ENCODE peak calls at places on chromosomes 11 and 22, in ten cellular contexts. A, Z, M, G, U, V, W, C, S and T are unnamed samples.

GRCh38 chr11:61061081-61061826 is 41.0 kb upstream of the CD5 start:
- DNase-seq in A (peak; percentile 83), Z (no peak), M (no peak), G (no peak), U (peak; percentile 67), V (peak; percentile 93), W (peak; percentile 90), C (peak; percentile 68), S (no peak), T (no peak)

GRCh38 chr11:123083623-123084029 is 21.7 kb upstream of the HSPA8 start:
- DNase-seq in A (peak; percentile 82), Z (peak; percentile 65), M (peak; percentile 31), G (peak; percentile 80), U (peak; percentile 97), V (no peak), W (no peak), C (peak; percentile 44), S (peak; percentile 23), T (peak; percentile 35)

GRCh38 chr11:59179121-59179520 is 7.2 kb downstream of the DTX4 start:
- DNase-seq in A (no peak), Z (no peak), M (no peak), G (no peak), U (no peak), V (no peak), W (no peak), C (no peak), S (no peak), T (no peak)

GRCh38 chr11:9688716-9689511 is 25.0 kb downstream of the SWAP70 start:
- DNase-seq in A (peak; percentile 86), Z (no peak), M (no peak), G (no peak), U (peak; percentile 40), V (no peak), W (peak; percentile 78), C (no peak), S (peak; percentile 39), T (no peak)

GRCh38 chr11:17581036-17581731 is 34.1 kb downstream of the OTOG start:
- DNase-seq in A (no peak), Z (no peak), M (no peak), G (no peak), U (no peak), V (no peak), W (no peak), C (no peak), S (no peak), T (no peak)

GRCh38 chr22:17013396-17014100 is 5.5 kb upstream of the GAB4 start:
- DNase-seq in A (no peak), Z (no peak), M (no peak), G (no peak), U (no peak), V (no peak), W (no peak), C (no peak), S (no peak), T (no peak)

GRCh38 chr11:78216571-78217287 is 28.0 kb downstream of the USP35 start:
- DNase-seq in A (no peak), Z (no peak), M (no peak), G (no peak), U (peak; percentile 27), V (no peak), W (no peak), C (no peak), S (no peak), T (no peak)

GRCh38 chr11:112795142-112795815 is 165.9 kb upstream of the NCAM1 start:
- DNase-seq in A (peak; percentile 66), Z (no peak), M (no peak), G (peak; percentile 48), U (peak; percentile 72), V (no peak), W (no peak), C (peak; percentile 2), S (no peak), T (no peak)

GRCh38 chr11:45021692-45022130 is 71.0 kb upstream of the TP53I11 start:
- DNase-seq in A (peak; percentile 69), Z (no peak), M (no peak), G (peak; percentile 89), U (no peak), V (no peak), W (no peak), C (no peak), S (peak; percentile 25), T (no peak)

GRCh38 chr11:47378011-47378835 is at the start of gene SPI1:
- DNase-seq in A (peak; percentile 97), Z (peak; percentile 50), M (no peak), G (peak; percentile 69), U (no peak), V (no peak), W (peak; percentile 82), C (no peak), S (peak; percentile 49), T (no peak)

GRCh38 chr11:118230088-118230487 is 5.3 kb upstream of the JAML start:
- DNase-seq in A (no peak), Z (no peak), M (no peak), G (no peak), U (no peak), V (no peak), W (no peak), C (no peak), S (no peak), T (peak; percentile 35)

GRCh38 chr11:111069076-111069475 is 176.4 kb upstream of the POU2AF2 start:
- DNase-seq in A (no peak), Z (no peak), M (no peak), G (no peak), U (peak; percentile 3), V (no peak), W (no peak), C (no peak), S (no peak), T (no peak)
- TF ChIP-seq CTCF in A (no peak), Z (no peak), M (no peak), G (no peak), U (no peak), V (no peak), W (no peak), C (no peak), S (peak; percentile 52), T (no peak)

DNA sequence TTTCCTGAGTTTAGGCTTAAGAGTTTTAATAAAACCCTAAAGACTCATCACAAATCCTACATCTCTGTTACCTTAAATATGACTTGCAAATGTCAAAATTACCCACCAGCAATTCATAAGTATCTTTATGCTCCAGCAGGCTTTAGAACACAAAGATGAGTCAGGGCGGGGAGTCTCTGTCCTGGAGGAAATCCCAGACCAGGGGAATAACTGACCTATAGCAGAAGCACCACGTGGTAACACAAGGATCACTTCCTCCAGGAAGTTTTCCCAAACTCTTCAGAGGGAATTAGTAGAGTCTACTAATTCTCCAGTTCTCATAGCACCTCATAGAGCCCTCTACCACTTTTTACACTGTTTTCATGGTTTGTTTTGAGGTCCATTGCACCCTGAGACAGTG is 217.0 kb downstream of the NAV2 start:
- DNase-seq in A (no peak), Z (no peak), M (no peak), G (no peak), U (no peak), V (no peak), W (no peak), C (no peak), S (no peak), T (no peak)
- TF ChIP-seq CTCF in A (no peak), Z (no peak), M (no peak), G (no peak), U (no peak), V (no peak), W (no peak), C (no peak), S (no peak), T (no peak)

GRCh38 chr22:35625763-35626162 is 8.6 kb upstream of the MB start:
- DNase-seq in A (no peak), Z (no peak), M (no peak), G (no peak), U (no peak), V (no peak), W (no peak), C (no peak), S (no peak), T (no peak)

GRCh38 chr22:35624547-35624946 is 7.4 kb upstream of the MB start:
- DNase-seq in A (no peak), Z (no peak), M (no peak), G (no peak), U (no peak), V (no peak), W (no peak), C (no peak), S (no peak), T (no peak)

GRCh38 chr22:35629406-35630234 is 12.5 kb upstream of the MB start:
- DNase-seq in A (peak; percentile 93), Z (no peak), M (no peak), G (peak; percentile 88), U (peak; percentile 96), V (peak; percentile 98), W (peak; percentile 70), C (peak; percentile 40), S (peak; percentile 37), T (peak; percentile 59)

GRCh38 chr22:35628732-35629131 is 11.6 kb upstream of the MB start:
- DNase-seq in A (no peak), Z (no peak), M (no peak), G (no peak), U (no peak), V (no peak), W (no peak), C (no peak), S (no peak), T (no peak)

GRCh38 chr22:35627267-35628041 is 10.3 kb upstream of the MB start:
- DNase-seq in A (peak; percentile 76), Z (peak; percentile 91), M (no peak), G (peak; percentile 87), U (peak; percentile 88), V (peak; percentile 73), W (peak; percentile 64), C (no peak), S (peak; percentile 84), T (peak; percentile 40)
- TF ChIP-seq CTCF in A (peak; percentile 14), Z (peak; percentile 62), M (no peak), G (peak; percentile 60), U (peak; percentile 58), V (peak; percentile 96), W (peak; percentile 70), C (no peak), S (peak; percentile 53), T (peak; percentile 17)

GRCh38 chr11:104338186-104338585 is 174.2 kb upstream of the PDGFD start:
- DNase-seq in A (no peak), Z (no peak), M (no peak), G (no peak), U (no peak), V (no peak), W (no peak), C (no peak), S (no peak), T (no peak)

GRCh38 chr11:104339383-104339831 is 175.5 kb upstream of the PDGFD start:
- DNase-seq in A (no peak), Z (no peak), M (no peak), G (no peak), U (no peak), V (no peak), W (no peak), C (no peak), S (no peak), T (no peak)

DNA sequence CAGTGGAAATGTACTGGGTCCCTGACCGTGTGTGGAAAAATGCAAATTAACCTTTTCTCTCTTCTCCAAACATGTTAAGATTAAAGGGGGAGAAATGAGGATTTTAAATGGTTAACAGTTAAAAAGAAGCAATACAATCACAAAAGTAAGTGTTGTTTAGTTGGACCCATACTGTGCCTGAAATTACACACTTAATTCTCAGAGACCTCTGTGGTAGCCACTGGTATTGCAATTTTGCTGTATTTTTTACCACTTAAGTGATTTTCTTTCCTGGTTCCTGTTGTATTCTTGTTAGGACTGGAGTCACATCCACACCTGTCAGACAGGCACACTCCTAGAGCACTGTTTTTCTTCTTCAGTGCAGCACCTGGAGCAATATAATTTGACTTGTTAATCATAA is 179.6 kb upstream of the PDGFD start:
- DNase-seq in A (peak; percentile 18), Z (no peak), M (no peak), G (no peak), U (peak; percentile 19), V (no peak), W (no peak), C (no peak), S (peak; percentile 6), T (no peak)
- TF ChIP-seq CTCF in A (peak; percentile 7), Z (no peak), M (peak; percentile 56), G (peak; percentile 14), U (peak; percentile 36), V (no peak), W (peak; percentile 28), C (peak; percentile 17), S (peak; percentile 35), T (peak; percentile 21)